ENCODE peak calls at places on chromosomes 6 and 20, in five cellular contexts. E is mucosa of descending colon, S is left lung, B is MV-4-11, T is GM20000. V is an unnamed sample.

GRCh38 chr20:55390791-55391190 is 614.5 kb downstream of the CBLN4 start:
- DNase-seq in B (no peak), S (no peak), T (no peak), E (no peak), V (no peak)

GRCh38 chr6:408599-409102 is 17.1 kb downstream of the IRF4 start:
- DNase-seq in T (no peak), B (peak; percentile 20), E (no peak), S (no peak), V (peak; percentile 75)

GRCh38 chr6:94130458-94130857 is 711.1 kb upstream of the EPHA7 start:
- DNase-seq in E (no peak), S (no peak), T (no peak), B (no peak), V (no peak)

GRCh38 chr20:62142252-62143117 is 709 bp downstream of the PSMA7 start:
- DNase-seq in B (no peak), T (no peak), S (peak; percentile 85), E (peak; percentile 36), V (peak; percentile 47)

GRCh38 chr20:64160118-64160517 is 4.1 kb upstream of the MYT1 start:
- DNase-seq in B (no peak), S (peak; percentile 43), E (no peak), T (no peak), V (no peak)

GRCh38 chr6:53044071-53044470 is 21.1 kb upstream of the FBXO9 start:
- DNase-seq in S (no peak), T (no peak), B (no peak), E (no peak), V (peak; percentile 81)

GRCh38 chr20:48727226-48727625 is 100.6 kb downstream of the PREX1 start:
- DNase-seq in T (no peak), E (no peak), B (no peak), S (no peak), V (no peak)

GRCh38 chr6:7974932-7975763 is 64.6 kb upstream of the TXNDC5 start:
- DNase-seq in S (no peak), E (peak; percentile 60), T (no peak), B (no peak), V (peak; percentile 94)

GRCh38 chr6:27761391-27761790 is 150.8 kb downstream of the OR2B2 start:
- DNase-seq in B (peak; percentile 69), T (peak; percentile 65), S (no peak), E (no peak), V (peak; percentile 46)